ENCODE peak calls at places on chromosomes 6 and 20, in five cellular contexts. D is tibial nerve, H is GM13977, J is lower lobe of right lung, B is astrocyte. E is an unnamed sample.

GRCh38 chr20:29079769-29080690 is 2177.4 kb upstream of the DEFB115 start:
- DNase-seq in D (no peak), H (no peak), J (no peak), B (no peak), E (no peak)

GRCh38 chr20:22402990-22403859 is 181.1 kb downstream of the FOXA2 start:
- DNase-seq in D (no peak), H (no peak), J (no peak), B (no peak), E (no peak)

GRCh38 chr6:1940381-1940780 is 305.0 kb downstream of the GMDS start:
- DNase-seq in D (no peak), H (peak; percentile 55), J (no peak), B (peak; percentile 6), E (no peak)

GRCh38 chr20:13322621-13323020 is 101.5 kb downstream of the ISM1 start:
- DNase-seq in D (no peak), H (no peak), J (no peak), B (no peak), E (no peak)

GRCh38 chr20:32966881-32967781 is 37.1 kb downstream of the SUN5 start:
- DNase-seq in D (no peak), H (peak; percentile 29), J (no peak), B (no peak), E (no peak)

GRCh38 chr6:28134716-28135115 is 7.0 kb upstream of the ZKSCAN8 start:
- DNase-seq in D (no peak), H (no peak), J (no peak), B (no peak), E (no peak)

GRCh38 chr6:161890133-161890833 is 616.4 kb upstream of the AGPAT4 start:
- DNase-seq in D (no peak), H (no peak), J (no peak), B (peak; percentile 4), E (no peak)

GRCh38 chr6:101595276-101595675 is 201.8 kb downstream of the GRIK2 start:
- DNase-seq in D (no peak), H (no peak), J (no peak), B (no peak), E (no peak)

GRCh38 chr6:6715465-6715864 is 126.9 kb downstream of the LY86 start:
- DNase-seq in D (no peak), H (no peak), J (no peak), B (no peak), E (no peak)

GRCh38 chr6:46592046-46592445 is 60.6 kb downstream of the CYP39A1 start:
- DNase-seq in D (no peak), H (no peak), J (no peak), B (no peak), E (no peak)

GRCh38 chr20:13024581-13024980 is 15.8 kb downstream of the SPTLC3 start:
- DNase-seq in D (no peak), H (no peak), J (no peak), B (no peak), E (no peak)

GRCh38 chr20:43220612-43221011 is 30.9 kb upstream of the PTPRT start:
- DNase-seq in D (no peak), H (no peak), J (no peak), B (peak; percentile 6), E (no peak)

GRCh38 chr6:148342146-148343027 is at the start of gene SASH1:
- DNase-seq in D (peak; percentile 52), H (peak; percentile 44), J (peak; percentile 79), B (peak; percentile 78), E (no peak)

GRCh38 chr20:11780765-11781369 is 136.8 kb upstream of the BTBD3 start:
- DNase-seq in D (no peak), H (peak; percentile 9), J (no peak), B (no peak), E (no peak)

GRCh38 chr6:43355862-43356590 is 13.4 kb downstream of the ZNF318 start:
- DNase-seq in D (no peak), H (no peak), J (no peak), B (no peak), E (no peak)

GRCh38 chr6:18262812-18263560 is 1.3 kb downstream of the DEK start:
- DNase-seq in D (no peak), H (peak; percentile 83), J (no peak), B (no peak), E (no peak)

GRCh38 chr6:126232671-126233070 is 107.2 kb upstream of the CENPW start:
- DNase-seq in D (no peak), H (no peak), J (no peak), B (peak; percentile 42), E (no peak)

GRCh38 chr6:30841644-30842504 is 42.4 kb upstream of the DDR1 start:
- DNase-seq in D (no peak), H (no peak), J (no peak), B (peak; percentile 89), E (no peak)

GRCh38 chr6:17865798-17866725 is 121.4 kb downstream of the KIF13A start:
- DNase-seq in D (peak; percentile 26), H (no peak), J (no peak), B (peak; percentile 98), E (no peak)

GRCh38 chr20:45021626-45022025 is 55.3 kb downstream of the STK4 start:
- DNase-seq in D (no peak), H (no peak), J (no peak), B (no peak), E (no peak)

GRCh38 chr6:41257369-41258195 is 28.9 kb downstream of the TREM1 start:
- DNase-seq in D (no peak), H (no peak), J (no peak), B (peak; percentile 39), E (no peak)

GRCh38 chr6:35833534-35833933 is 28.4 kb downstream of the LHFPL5 start:
- DNase-seq in D (no peak), H (no peak), J (no peak), B (peak; percentile 9), E (no peak)

DNA sequence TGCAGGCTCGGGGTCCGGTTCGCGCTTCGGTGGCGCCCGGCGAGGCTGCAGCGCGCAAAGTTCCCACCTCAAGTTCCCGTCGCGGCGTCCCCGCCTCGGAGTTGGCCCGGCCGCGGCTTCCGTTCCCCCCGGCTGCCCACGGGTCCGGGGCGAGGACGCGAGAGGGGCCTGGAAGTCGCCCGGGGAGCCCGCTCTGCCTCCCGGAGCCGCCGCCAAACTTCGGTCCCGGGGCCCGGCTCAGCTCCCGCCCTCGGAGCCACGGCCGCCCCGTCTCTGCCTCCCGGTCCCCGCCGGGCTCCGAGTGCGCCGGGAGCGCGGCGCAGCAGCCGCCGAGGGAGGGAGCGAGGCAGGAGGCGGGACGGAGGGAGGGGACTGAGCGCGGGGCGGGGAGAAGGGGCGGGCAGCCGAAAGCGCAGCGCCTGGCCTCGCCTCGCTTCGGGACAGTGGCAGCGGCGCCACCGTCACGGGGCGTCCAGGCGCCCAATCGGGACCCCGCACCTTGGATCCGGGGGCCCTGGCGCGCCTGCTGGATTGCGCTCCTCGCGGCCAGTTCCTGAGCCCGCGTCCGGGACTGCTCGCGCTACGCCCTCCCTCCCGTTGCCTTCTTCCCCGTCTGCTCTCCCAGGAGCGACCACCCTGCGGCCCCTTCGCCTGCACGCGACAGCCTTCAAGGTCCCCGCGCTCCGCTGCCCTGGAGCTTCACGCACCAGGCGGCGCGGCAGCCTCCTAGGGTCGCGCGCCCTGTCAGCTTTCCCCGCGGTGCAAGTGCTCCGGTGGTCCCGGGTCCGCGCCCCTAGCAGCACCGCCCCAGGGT is at the start of gene KCNG1:
- DNase-seq in D (no peak), H (peak; percentile 91), J (peak; percentile 59), B (peak; percentile 55), E (no peak)
- TF ChIP-seq CTCF in D (no peak), H (no peak), J (no peak), B (no peak), E (no peak)

DNA sequence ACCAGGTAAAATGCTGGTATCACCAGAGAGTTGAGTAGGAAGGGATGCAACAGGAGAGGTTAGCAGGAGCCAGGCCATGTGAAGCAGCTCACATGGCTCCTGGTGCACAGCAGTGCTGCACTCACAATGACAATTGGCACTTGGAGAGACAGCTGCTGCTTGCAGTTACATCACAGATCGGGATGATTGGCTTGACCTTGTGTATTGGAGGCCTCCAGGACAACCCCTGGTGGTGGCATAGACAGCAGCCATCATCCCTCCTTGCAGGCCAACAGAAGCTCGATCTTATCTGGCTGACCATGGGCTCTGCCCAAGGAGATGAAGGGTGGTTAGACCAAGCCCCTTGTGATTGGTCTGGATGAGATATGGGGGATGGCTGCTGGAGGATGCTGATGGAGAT is 73.0 kb downstream of the EYA2 start:
- DNase-seq in D (no peak), H (no peak), J (no peak), B (no peak), E (no peak)
- TF ChIP-seq CTCF in D (no peak), H (no peak), J (no peak), B (no peak), E (no peak)

GRCh38 chr6:87375315-87375714 is 30.7 kb downstream of the C6orf163 start:
- DNase-seq in D (no peak), H (no peak), J (no peak), B (no peak), E (no peak)

GRCh38 chr6:87384449-87384848 is 23.3 kb upstream of the CFAP206 start:
- DNase-seq in D (no peak), H (no peak), J (no peak), B (no peak), E (no peak)

GRCh38 chr6:87382861-87383260 is 24.9 kb upstream of the CFAP206 start:
- DNase-seq in D (no peak), H (no peak), J (no peak), B (no peak), E (no peak)

GRCh38 chr6:87376643-87377042 is 31.1 kb upstream of the CFAP206 start:
- DNase-seq in D (no peak), H (no peak), J (no peak), B (no peak), E (no peak)

DNA sequence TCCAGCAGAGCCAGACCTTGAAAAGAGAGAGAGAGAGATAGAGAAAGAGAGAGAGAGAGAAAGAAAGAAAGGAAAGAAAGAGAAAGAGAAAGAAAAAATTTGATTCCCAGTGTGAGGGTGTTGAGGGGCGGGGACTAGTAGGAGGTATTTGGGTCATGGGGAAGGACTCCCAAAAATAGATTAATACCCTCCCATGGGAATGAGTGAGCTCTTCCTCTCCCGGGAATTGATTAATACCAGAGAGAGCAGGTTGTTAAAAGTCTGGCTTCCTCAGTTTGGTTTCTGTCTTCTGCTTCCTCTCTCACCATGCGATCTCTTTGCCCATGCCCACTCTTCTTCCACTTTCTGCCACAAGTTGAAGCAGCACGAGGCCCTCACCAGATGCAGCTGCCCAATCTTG is 28.8 kb upstream of the CFAP206 start:
- DNase-seq in D (no peak), H (no peak), J (no peak), B (no peak), E (no peak)
- TF ChIP-seq CTCF in D (no peak), H (no peak), J (no peak), B (no peak), E (no peak)

DNA sequence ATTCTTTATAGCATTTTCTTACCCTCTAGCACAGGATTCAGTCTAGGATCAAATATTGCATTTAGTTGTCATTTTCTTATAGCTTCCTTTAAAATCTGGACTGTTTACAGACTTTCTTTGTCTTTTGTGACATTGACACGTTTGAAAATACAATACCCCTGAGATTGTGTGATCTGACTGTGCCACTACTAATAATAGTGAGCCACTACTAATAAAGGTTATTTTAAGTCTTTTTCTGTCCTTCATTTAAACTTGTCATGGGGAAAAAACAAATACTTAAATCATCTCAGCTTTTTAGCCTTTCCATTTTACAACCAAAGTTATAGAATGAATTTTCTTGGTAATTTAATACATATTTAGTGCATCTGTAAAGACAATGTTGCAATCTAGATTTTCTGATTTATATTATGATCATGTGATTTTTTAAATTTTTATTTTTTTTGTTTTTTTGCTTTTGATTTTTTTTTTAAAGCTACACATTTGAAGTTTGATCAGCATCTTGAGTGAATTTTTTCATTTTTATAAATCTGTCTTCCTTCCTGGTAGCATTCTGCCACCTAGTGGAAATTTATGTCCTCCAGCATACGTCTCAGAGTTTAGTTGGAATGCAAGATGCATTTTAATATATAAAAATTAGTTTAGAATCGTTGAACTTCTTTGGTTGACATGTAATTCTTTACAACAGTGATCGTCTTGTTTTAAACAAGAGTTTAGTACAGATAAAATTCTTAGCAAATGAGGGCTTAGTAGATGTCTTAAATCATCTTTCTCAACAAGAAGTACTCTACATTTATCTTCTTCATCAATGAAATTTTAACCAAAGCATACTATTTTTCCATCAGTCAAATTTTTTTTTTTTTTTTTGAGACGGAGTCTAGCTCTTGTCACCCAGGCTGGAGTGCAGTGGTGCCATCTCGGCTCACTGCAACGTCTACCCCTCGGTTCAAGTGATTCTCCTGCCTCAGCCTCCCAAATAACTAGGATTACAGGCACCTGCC is 119.4 kb downstream of the NCOA3 start:
- DNase-seq in D (no peak), H (peak; percentile 27), J (no peak), B (peak; percentile 49), E (no peak)
- TF ChIP-seq CTCF in D (peak; percentile 90), H (peak; percentile 62), J (peak; percentile 90), B (peak; percentile 87), E (peak; percentile 81)

E was measured in D721Med.